ENCODE peak calls at places on chromosomes 11 and 22, in nine cellular contexts. C, Y, X, B, M, K, G, Q and P are unnamed samples.

GRCh38 chr11:105052487-105052886 is 7.4 kb upstream of the CARD16 start:
- DNase-seq in X (no peak), C (no peak), M (no peak), Q (no peak), K (no peak), G (no peak), B (no peak), Y (no peak), P (no peak)

GRCh38 chr11:76782526-76783293 is 446 bp upstream of the TSKU start:
- DNase-seq in M (peak), Q (peak), Y (peak), X (peak), K (peak), C (peak), G (peak), B (peak), P (peak)

GRCh38 chr11:90202342-90202741 is 20.5 kb downstream of the CHORDC1 start:
- DNase-seq in Y (no peak), Q (no peak), B (no peak), M (no peak), K (no peak), G (no peak), C (no peak), X (no peak), P (no peak)

GRCh38 chr11:66418168-66418985 is 2.5 kb upstream of the NPAS4 start:
- DNase-seq in B (peak), K (peak), M (peak), C (peak), X (peak), Y (peak), Q (peak), G (peak), P (peak)

GRCh38 chr11:67627788-67628624 is 1.7 kb downstream of the NUDT8 start:
- DNase-seq in C (no peak), M (no peak), Y (peak), X (no peak), G (no peak), B (peak), Q (no peak), K (no peak), P (no peak)

GRCh38 chr11:107682182-107682971 is 29.5 kb downstream of the SLN start:
- DNase-seq in K (no peak), C (no peak), G (no peak), Y (no peak), Q (no peak), B (no peak), X (no peak), M (no peak), P (no peak)

GRCh38 chr22:19943665-19944026 is 2.0 kb upstream of the TXNRD2 start:
- DNase-seq in K (no peak), M (no peak), Q (peak), X (no peak), Y (peak), G (no peak), B (no peak), C (peak), P (no peak)

GRCh38 chr11:30741039-30741550 is 154.9 kb upstream of the MPPED2 start:
- DNase-seq in K (no peak), M (no peak), X (no peak), G (no peak), B (no peak), Y (no peak), Q (peak), C (no peak), P (peak)

GRCh38 chr22:46813816-46814597 is 51.6 kb downstream of the TBC1D22A start:
- DNase-seq in K (peak), M (no peak), G (no peak), B (no peak), X (no peak), Y (no peak), Q (peak), C (peak), P (no peak)

DNA sequence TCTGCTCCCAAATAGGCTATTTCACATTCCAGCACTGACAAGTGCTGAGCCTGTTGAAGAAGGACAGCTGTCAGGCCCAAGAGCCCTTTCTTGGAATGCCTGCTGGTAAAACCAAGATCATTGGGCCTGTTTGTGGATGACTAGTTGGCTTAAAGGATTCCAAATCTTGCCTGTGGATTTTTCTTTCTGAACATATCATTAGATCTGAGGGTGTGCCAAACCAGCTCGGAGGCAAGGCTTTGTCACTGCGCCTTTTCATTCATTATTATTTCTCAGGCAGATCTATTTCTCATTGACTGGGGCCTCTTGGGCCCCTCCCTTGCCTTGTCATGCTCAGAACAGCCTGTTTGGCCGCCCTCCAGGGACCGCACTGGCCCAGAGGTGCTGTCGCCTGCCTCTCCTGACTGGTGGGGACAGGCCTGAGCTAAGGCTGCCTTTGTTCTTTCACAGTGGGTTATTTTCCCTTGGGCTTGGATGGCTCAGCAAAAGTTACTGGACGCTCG is 222.7 kb upstream of the SESN3 start:
- DNase-seq in B (no peak), C (peak), Q (peak), X (peak), M (peak), K (no peak), G (no peak), Y (no peak), P (peak)
- TF ChIP-seq CTCF in B (no peak), C (no peak), Q (no peak), X (no peak), M (no peak), K (no peak), G (no peak), Y (no peak), P (no peak)

GRCh38 chr11:41245704-41246398 is 213.6 kb downstream of the LRRC4C start:
- DNase-seq in B (no peak), X (peak), M (no peak), Y (no peak), K (no peak), C (no peak), G (no peak), Q (no peak), P (peak)
- TF ChIP-seq CTCF in B (no peak), X (peak), M (no peak), Y (no peak), K (no peak), C (no peak), G (no peak), Q (no peak), P (no peak)

DNA sequence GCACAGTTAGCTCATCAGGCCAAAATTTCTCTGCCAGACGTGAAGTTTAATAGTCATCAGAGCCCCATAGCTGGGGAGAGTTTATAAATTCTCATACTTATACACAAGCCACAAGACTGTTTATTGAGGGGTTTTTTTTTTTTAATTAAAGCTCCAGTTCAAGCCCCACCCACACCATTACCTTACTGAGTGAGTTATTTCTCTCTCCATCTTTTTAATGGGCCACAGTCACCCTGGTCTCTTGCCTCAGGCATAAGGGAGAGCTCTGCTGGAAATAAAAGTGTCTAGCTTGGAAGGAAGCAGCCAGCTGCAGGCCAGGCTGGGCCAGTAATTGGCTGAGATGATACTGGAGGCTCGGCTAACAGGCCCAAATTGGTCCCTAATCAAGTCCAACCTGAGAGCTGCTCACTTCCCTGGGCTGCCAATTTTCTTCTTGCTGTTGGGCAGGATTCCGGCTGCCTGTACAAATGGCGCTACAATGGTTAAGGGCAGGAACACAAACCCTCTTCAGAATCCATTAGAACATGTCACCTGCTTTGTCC is 174.1 kb downstream of the INSC start:
- DNase-seq in X (no peak), M (no peak), Y (no peak), K (no peak), Q (no peak), B (no peak), C (no peak), G (no peak), P (no peak)
- TF ChIP-seq CTCF in X (no peak), M (no peak), Y (no peak), K (no peak), Q (no peak), B (no peak), C (no peak), G (no peak), P (no peak)

GRCh38 chr11:69012092-69013008 is 696 bp downstream of the MRGPRF start:
- DNase-seq in M (no peak), Q (no peak), K (no peak), X (no peak), Y (no peak), C (no peak), G (no peak), B (no peak), P (no peak)

GRCh38 chr11:69011624-69012091 is 1.4 kb downstream of the MRGPRF start:
- DNase-seq in C (no peak), Q (no peak), G (no peak), X (no peak), K (no peak), Y (peak), B (no peak), M (no peak), P (no peak)

GRCh38 chr11:69014084-69014935 is 1.3 kb upstream of the MRGPRF start:
- DNase-seq in M (no peak), Q (no peak), X (no peak), Y (peak), K (no peak), B (peak), C (peak), G (no peak), P (no peak)

GRCh38 chr11:69014936-69015549 is 2.0 kb upstream of the MRGPRF start:
- DNase-seq in K (no peak), C (no peak), B (no peak), M (no peak), Q (no peak), X (no peak), Y (no peak), G (no peak), P (no peak)

DNA sequence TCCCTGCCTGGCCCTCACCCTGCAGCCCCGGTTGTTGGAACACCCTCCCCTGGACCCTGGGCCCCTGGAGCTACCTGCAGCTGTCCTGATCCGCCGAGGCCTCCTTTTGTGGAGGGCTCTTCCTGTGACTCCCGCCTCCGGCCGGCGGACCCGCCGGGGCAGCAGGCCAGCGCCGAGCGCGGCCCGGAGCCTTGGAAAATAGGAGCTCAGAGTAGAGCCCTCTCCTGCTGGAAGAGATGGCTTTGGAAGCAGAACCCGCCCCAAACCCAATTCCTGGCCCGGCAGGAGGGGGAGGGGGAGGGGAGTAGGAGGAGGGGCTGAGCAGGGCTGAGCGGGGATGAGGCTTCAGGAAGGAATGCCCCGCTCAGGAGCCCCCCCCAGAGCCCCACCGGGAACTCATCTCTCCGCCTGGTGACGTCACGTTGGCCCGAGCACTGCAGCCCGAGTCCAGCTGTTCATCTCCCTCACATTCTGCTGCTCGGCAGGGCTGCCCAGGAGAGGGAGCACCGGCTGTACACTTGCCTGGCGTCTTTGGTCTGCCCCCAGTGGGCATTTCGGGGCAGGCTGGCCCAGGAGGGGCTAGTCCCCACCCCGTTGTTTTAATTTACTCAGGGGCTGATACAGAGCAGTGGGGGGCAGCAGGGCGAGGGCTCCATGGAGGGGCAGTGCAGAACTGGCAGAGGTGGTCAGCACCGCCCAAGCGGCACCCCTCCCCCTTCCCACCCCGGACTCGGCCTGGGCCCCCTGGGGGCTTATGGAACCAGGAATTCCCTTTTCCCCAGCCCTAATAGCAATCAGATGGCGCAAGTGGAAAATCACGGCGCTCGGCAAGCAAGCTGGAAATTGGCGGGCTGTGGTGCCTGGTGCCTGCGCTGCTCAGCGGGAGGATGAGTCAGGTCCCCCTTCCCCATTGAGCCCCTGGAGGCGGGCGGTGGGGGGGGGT is at the start of gene MRGPRF:
- DNase-seq in Q (peak), Y (peak), M (no peak), G (no peak), X (peak), B (peak), K (no peak), C (peak), P (no peak)
- TF ChIP-seq CTCF in Q (peak), Y (no peak), M (no peak), G (peak), X (peak), B (no peak), K (peak), C (peak), P (no peak)

GRCh38 chr22:43537019-43537585 is 125.3 kb downstream of the MPPED1 start:
- DNase-seq in C (no peak), G (no peak), Y (no peak), M (no peak), B (no peak), K (no peak), Q (no peak), X (peak), P (peak)
- TF ChIP-seq CTCF in C (no peak), G (peak), Y (no peak), M (no peak), B (no peak), K (peak), Q (no peak), X (peak), P (no peak)

GRCh38 chr11:58578136-58578634 is 678 bp upstream of the ZFP91 start:
- DNase-seq in Q (peak), M (peak), X (peak), B (peak), C (peak), Y (peak), K (peak), G (peak), P (peak)

GRCh38 chr11:58575377-58576020 is at the start of gene LPXN:
- DNase-seq in K (no peak), B (no peak), Y (no peak), M (no peak), G (no peak), C (peak), X (peak), Q (peak), P (peak)

GRCh38 chr11:58577441-58578135 is 1.3 kb upstream of the ZFP91 start:
- DNase-seq in X (peak), Q (peak), G (no peak), C (peak), M (no peak), K (no peak), Y (peak), B (peak), P (no peak)

GRCh38 chr11:58578635-58579191 is at the start of gene ZFP91:
- DNase-seq in Y (peak), X (peak), K (peak), G (peak), M (peak), C (peak), B (peak), Q (peak), P (peak)

GRCh38 chr11:58576792-58577440 is 1.3 kb upstream of the LPXN start:
- DNase-seq in C (peak), K (no peak), X (peak), B (no peak), Y (no peak), G (no peak), Q (peak), M (no peak), P (peak)
- TF ChIP-seq CTCF in C (peak), K (peak), X (peak), B (peak), Y (no peak), G (peak), Q (peak), M (peak), P (peak)

GRCh38 chr11:115920087-115920461 is 415.9 kb upstream of the CADM1 start:
- DNase-seq in B (no peak), M (no peak), K (no peak), C (peak), G (no peak), Y (no peak), Q (no peak), X (no peak), P (no peak)

GRCh38 chr11:115919341-115920086 is 415.3 kb upstream of the CADM1 start:
- DNase-seq in B (no peak), Q (no peak), G (no peak), K (no peak), C (peak), Y (no peak), M (no peak), X (no peak), P (no peak)

GRCh38 chr11:115921986-115922385 is 417.8 kb upstream of the CADM1 start:
- DNase-seq in M (no peak), G (no peak), K (no peak), C (no peak), Q (no peak), Y (no peak), B (no peak), X (no peak), P (no peak)

GRCh38 chr11:115921540-115921939 is 417.3 kb upstream of the CADM1 start:
- DNase-seq in G (no peak), K (no peak), X (no peak), Q (no peak), C (no peak), Y (no peak), B (no peak), M (no peak), P (no peak)

DNA sequence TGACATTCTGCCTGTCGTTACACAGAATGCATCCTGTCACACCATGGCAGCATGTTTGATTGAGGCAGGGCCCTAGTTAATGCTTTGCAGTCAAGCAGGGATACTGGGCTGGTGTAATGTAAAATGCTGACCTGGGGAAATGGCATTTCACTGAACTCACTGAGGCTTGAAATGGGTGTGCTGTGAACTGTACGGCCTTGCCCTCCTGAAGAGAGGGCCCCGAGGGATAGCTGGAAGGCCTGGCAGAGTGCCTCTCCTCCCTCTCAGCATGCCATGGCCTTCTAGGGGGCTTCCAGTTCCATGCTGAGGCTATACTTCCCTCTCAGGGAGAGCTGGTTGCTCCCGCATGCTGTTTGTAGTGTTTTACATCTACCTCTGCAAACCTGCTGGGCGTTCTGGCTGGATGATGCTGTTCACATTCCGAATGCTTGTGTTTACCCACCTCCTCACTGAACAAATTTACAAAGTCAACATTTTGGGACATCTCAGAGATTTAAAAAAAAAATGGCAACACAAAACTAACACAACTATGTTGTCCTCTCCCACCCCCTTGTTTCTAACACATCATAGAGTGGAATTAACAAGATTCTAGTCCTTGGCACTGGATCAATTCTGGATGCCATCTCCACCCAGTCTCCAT is 416.7 kb upstream of the CADM1 start:
- DNase-seq in B (no peak), C (no peak), X (no peak), G (no peak), M (no peak), K (no peak), Q (no peak), Y (no peak), P (no peak)
- TF ChIP-seq CTCF in B (no peak), C (no peak), X (no peak), G (no peak), M (no peak), K (no peak), Q (no peak), Y (no peak), P (no peak)

DNA sequence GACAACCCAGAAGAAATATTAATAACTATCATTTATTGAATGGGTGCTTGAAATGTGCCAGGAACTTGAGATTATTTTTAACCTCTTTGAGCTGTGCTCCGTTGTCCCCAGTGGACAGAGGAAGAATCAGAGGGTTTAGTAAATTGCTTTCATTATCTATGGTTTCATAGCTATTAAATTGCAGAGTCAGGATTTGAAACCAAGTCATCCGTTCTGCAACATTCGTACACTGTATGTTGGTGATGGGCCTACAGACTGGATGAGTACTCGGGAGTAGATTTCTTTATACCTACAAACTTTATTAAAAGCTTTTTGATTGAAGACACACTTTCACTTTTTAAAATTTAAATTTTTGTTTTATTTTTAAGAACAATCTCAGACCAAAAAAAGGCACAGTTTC is 4.9 kb downstream of the HSD17B12 start:
- DNase-seq in Y (no peak), X (peak), M (no peak), C (no peak), G (no peak), Q (no peak), K (no peak), B (no peak), P (no peak)
- TF ChIP-seq CTCF in Y (no peak), X (peak), M (no peak), C (peak), G (peak), Q (peak), K (peak), B (no peak), P (no peak)

DNA sequence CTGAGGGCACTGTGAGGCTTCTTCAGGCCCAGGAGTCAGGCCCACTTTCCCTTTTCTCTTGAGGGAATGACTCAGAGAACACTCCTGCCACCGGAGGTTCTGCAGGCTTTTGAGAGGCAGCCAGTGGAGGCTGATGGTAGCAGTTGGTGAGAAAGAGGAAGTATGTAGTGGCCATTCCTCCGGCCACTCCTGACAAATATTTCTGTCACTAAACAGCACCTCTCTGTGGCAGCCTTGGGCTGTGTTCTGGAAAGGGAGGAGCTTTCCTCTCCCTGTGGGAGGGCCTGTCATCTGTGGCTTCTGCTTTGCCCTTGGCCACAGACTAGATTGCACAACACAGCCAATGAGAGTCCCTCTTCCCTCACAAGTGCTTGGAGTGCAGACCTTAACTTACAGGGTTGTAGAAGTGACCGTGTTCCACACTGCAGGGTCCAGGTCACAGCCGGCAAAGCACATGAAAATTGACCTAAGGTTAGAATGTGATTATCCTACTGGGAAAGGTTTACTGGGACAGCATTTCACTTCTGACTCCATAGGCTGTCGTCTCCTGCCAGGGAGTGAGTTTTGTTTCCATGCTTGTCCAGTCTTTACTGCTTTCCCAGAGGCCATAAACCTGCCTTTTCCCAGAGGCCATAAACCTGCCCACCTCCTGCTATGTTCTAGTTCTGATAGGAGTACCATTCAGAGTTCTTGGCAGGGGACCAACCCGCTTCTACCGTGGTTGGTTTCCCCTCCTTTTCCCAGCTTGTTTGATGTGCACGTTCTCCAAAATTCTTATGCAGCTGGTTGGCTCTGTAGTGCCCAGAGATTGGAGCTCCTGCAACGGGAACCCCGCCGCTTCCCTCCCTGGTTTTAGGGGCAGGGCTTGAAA is 33.3 kb downstream of the MARK2 start:
- DNase-seq in M (peak), G (peak), C (peak), Q (peak), K (no peak), B (peak), Y (peak), X (peak), P (peak)
- TF ChIP-seq CTCF in M (peak), G (peak), C (peak), Q (peak), K (peak), B (peak), Y (peak), X (peak), P (peak)